ENCODE peak calls at places on chromosomes 1 and 21, in eight cellular contexts. Y is ovary, L is pancreas, O is dorsolateral prefrontal cortex, W is IMR-90, D is endodermal cell, Z is tibial nerve, X is heart left ventricle. U is an unnamed sample.

GRCh38 chr1:151703813-151704212 is 12.8 kb downstream of the CELF3 start:
- DNase-seq in Y (no peak), L (no peak), O (no peak), W (no peak), D (no peak), Z (no peak), X (no peak), U (no peak)

GRCh38 chr1:232493869-232494268 is 136.1 kb downstream of the SIPA1L2 start:
- DNase-seq in Y (no peak), L (no peak), O (no peak), W (no peak), D (no peak), Z (no peak), X (no peak), U (no peak)

GRCh38 chr1:239112092-239112491 is 274.3 kb upstream of the CHRM3 start:
- DNase-seq in Y (no peak), L (no peak), O (no peak), W (no peak), D (no peak), Z (no peak), X (no peak), U (no peak)

GRCh38 chr1:89198500-89199072 is at the start of gene GBP4:
- DNase-seq in Y (peak), L (peak), O (no peak), W (peak), D (peak), Z (peak), X (peak), U (peak)

GRCh38 chr1:30313176-30313575 is 410.2 kb downstream of the MATN1 start:
- DNase-seq in Y (no peak), L (no peak), O (no peak), W (no peak), D (no peak), Z (no peak), X (no peak), U (no peak)

GRCh38 chr1:24727490-24728214 is 17.6 kb upstream of the CLIC4 start:
- DNase-seq in Y (peak), L (no peak), O (no peak), W (peak), D (no peak), Z (no peak), X (peak), U (no peak)

GRCh38 chr1:66809736-66810326 is 8.8 kb upstream of the INSL5 start:
- DNase-seq in Y (no peak), L (no peak), O (no peak), W (peak), D (no peak), Z (no peak), X (no peak), U (no peak)

GRCh38 chr1:69506310-69506709 is 61.4 kb upstream of the LRRC7 start:
- DNase-seq in Y (no peak), L (no peak), O (no peak), W (no peak), D (no peak), Z (no peak), X (no peak), U (no peak)

GRCh38 chr1:173866462-173866861 is 1.3 kb downstream of the GAS5 start:
- DNase-seq in Y (no peak), L (no peak), O (no peak), W (no peak), D (no peak), Z (no peak), X (no peak), U (no peak)

GRCh38 chr1:96400074-96400473 is 321.5 kb upstream of the PTBP2 start:
- DNase-seq in Y (no peak), L (no peak), O (no peak), W (no peak), D (no peak), Z (no peak), X (no peak), U (no peak)

GRCh38 chr1:17091252-17091651 is 28.0 kb downstream of the PADI2 start:
- DNase-seq in Y (peak), L (no peak), O (no peak), W (no peak), D (no peak), Z (no peak), X (no peak), U (no peak)

GRCh38 chr1:930633-931138 is 7.0 kb downstream of the SAMD11 start:
- DNase-seq in Y (no peak), L (no peak), O (no peak), W (no peak), D (no peak), Z (no peak), X (no peak), U (no peak)

GRCh38 chr1:50705699-50706098 is 254.4 kb downstream of the FAF1 start:
- DNase-seq in Y (no peak), L (no peak), O (no peak), W (no peak), D (no peak), Z (no peak), X (no peak), U (no peak)

GRCh38 chr1:6727535-6727934 is 25.9 kb upstream of the DNAJC11 start:
- DNase-seq in Y (no peak), L (peak), O (no peak), W (peak), D (peak), Z (peak), X (no peak), U (peak)

GRCh38 chr1:32351859-32352745 is 10.2 kb downstream of the FAM229A start:
- DNase-seq in Y (peak), L (no peak), O (peak), W (peak), D (no peak), Z (peak), X (peak), U (no peak)

GRCh38 chr1:204027446-204027845 is 45.5 kb upstream of the SOX13 start:
- DNase-seq in Y (no peak), L (no peak), O (no peak), W (no peak), D (no peak), Z (no peak), X (no peak), U (no peak)

GRCh38 chr1:11650331-11650991 is 3.8 kb downstream of the FBXO2 start:
- DNase-seq in Y (peak), L (peak), O (peak), W (peak), D (peak), Z (peak), X (peak), U (peak)

GRCh38 chr1:173190101-173190895 is 16.8 kb downstream of the TNFSF4 start:
- DNase-seq in Y (peak), L (peak), O (no peak), W (peak), D (no peak), Z (peak), X (peak), U (no peak)

GRCh38 chr1:245184791-245185190 is 30.0 kb downstream of the KIF26B start:
- DNase-seq in Y (no peak), L (no peak), O (no peak), W (no peak), D (no peak), Z (no peak), X (no peak), U (no peak)

GRCh38 chr1:219582310-219582709 is 30.6 kb downstream of the ZC3H11B start:
- DNase-seq in Y (no peak), L (no peak), O (no peak), W (peak), D (no peak), Z (no peak), X (no peak), U (no peak)

GRCh38 chr1:36847761-36848160 is 186.6 kb downstream of the GRIK3 start:
- DNase-seq in Y (no peak), L (no peak), O (no peak), W (no peak), D (peak), Z (no peak), X (no peak), U (no peak)

GRCh38 chr1:110756506-110756905 is 81.8 kb upstream of the KCNA3 start:
- DNase-seq in Y (no peak), L (no peak), O (peak), W (no peak), D (no peak), Z (no peak), X (peak), U (no peak)

GRCh38 chr1:158084336-158084735 is 90.9 kb downstream of the KIRREL1 start:
- DNase-seq in Y (no peak), L (no peak), O (no peak), W (no peak), D (no peak), Z (no peak), X (no peak), U (no peak)

GRCh38 chr1:3780901-3781300 is 8.4 kb downstream of the SMIM1 start:
- DNase-seq in Y (no peak), L (no peak), O (no peak), W (no peak), D (peak), Z (no peak), X (no peak), U (no peak)

GRCh38 chr21:33962290-33962689 is 46.7 kb upstream of the ATP5PO start:
- DNase-seq in Y (no peak), L (no peak), O (no peak), W (no peak), D (no peak), Z (no peak), X (no peak), U (no peak)

GRCh38 chr1:27113861-27114260 is 41.1 kb downstream of the SLC9A1 start:
- DNase-seq in Y (no peak), L (no peak), O (no peak), W (no peak), D (no peak), Z (no peak), X (no peak), U (no peak)

GRCh38 chr1:27114522-27114921 is 40.4 kb downstream of the SLC9A1 start:
- DNase-seq in Y (no peak), L (no peak), O (no peak), W (no peak), D (no peak), Z (no peak), X (no peak), U (no peak)

GRCh38 chr1:27109103-27109822 is 45.7 kb downstream of the SLC9A1 start:
- DNase-seq in Y (no peak), L (no peak), O (no peak), W (no peak), D (peak), Z (no peak), X (no peak), U (no peak)

GRCh38 chr1:27108588-27108987 is 46.3 kb downstream of the SLC9A1 start:
- DNase-seq in Y (no peak), L (no peak), O (no peak), W (no peak), D (no peak), Z (no peak), X (no peak), U (no peak)

DNA sequence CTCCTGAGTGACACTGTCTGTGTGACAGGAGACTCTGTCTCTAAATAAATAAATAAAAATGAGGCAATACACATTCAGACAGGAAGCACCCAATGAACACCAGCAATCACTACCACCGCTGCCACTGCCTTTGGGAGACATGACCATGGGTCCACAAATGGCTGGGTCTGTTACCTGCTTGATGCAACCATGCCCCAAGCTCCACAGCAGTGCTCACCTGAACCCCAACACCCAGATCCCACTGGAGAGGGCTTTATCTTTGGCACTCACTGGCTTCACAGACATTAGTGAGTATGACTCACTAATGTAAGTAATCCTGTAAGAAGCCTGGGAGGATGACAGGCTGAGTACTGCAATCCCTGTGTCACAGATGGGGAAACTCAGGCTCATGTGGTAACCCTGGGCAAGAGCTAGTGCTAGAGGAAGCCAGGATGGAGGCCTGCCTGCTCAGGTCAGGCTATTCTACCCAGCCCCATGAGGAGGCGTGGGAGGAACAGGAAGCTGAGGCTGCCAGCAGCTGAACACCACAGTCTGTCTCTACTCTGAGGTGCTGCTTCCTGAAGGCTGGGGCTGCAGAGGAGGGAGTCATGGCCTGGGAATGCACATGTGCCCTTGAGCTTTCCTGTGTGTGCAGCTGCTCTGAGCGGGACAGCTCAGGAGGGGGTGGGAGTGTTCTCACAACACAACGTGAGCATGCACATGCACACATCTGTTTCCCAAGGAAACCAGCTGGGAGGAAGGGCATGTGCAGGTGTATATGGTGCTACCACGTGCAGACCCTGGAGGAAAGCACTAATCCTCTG is 43.0 kb downstream of the SLC9A1 start:
- DNase-seq in Y (peak), L (no peak), O (no peak), W (peak), D (no peak), Z (peak), X (peak), U (peak)
- TF ChIP-seq CTCF in Y (no peak), L (no peak), O (peak), W (peak), D (no peak), Z (no peak), X (peak), U (peak)

DNA sequence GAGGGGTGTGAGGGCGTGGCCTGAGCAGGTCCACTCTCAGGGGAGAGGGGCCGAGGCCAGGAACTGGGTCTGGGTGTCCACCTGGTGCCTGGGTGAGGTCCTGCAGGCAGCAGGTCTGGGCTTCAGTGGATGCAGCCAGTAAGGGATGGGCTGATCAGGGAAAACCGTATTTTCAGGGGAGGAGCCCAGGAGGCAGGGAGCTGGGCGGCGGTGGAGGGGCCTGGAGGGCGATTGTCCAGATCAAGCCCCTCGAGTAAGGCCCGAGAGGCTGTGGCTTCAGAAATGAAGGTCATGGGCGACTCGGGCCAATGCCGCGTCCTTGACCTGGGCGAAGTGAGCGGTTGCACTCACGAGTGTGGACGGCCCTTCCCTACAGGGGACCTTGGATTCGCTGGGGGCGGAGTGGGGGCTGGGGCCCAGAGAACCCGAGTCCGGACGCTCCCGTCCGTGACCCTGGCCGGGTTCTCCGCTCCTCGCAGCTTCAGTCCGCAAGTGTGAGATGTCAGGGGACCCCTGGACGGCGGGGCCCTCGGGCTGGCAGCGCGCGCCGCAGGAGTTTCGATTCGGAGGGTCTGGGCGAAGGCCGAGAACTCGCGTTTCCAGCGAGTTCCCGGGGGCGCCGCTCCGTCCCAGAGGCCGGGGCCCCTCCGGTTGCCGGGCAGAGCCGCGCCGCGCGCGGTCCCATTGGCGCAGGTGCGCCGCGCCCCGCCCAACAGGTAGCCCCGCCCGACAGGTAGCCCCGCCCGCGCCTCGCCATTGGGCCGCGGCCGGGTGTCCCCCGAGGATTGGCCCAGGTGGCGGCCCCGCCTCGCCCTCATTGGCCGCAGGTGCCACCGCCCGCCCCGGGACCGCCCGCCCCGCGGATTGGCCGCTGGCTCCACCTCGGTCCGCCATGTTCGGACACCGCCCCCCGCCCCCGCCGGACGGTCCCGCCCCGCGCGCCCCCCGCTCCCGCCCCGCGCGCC is at the start of gene PRKCZ:
- DNase-seq in Y (peak), L (peak), O (no peak), W (no peak), D (peak), Z (no peak), X (peak), U (peak)
- H3K27ac ChIP-seq in Y (no peak), L (peak), O (no peak), W (no peak), D (no peak), Z (no peak), X (no peak), U (peak)

DNA sequence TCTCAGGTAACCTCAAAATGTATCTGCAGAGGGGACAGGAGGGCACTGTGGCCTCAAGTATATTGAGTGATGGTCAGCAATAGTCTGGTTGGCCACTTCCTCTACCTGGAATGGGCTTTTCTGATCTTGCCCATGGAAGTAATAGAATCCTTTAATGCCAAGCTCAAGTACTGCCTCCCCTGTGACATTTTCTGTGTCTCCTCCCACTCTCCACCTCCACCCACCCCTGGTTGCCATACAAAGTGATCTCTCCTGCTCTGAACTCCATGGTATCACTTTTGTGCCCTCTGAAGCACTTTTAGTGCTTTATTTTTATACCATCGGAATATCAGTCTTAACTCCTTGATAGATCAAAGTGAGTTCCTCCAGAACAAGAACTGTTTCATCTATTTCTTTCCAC is 9.2 kb upstream of the NOS1AP start:
- DNase-seq in Y (no peak), L (no peak), O (no peak), W (no peak), D (no peak), Z (no peak), X (no peak), U (no peak)
- H3K4me3 ChIP-seq in Y (no peak), L (no peak), O (no peak), W (no peak), D (no peak), Z (no peak), X (no peak), U (no peak)

GRCh38 chr21:43943512-43944110 is 68.5 kb upstream of the TRAPPC10 start:
- DNase-seq in Y (no peak), L (no peak), O (no peak), W (no peak), D (no peak), Z (no peak), X (no peak), U (no peak)

GRCh38 chr21:43942201-43942600 is 69.9 kb upstream of the TRAPPC10 start:
- DNase-seq in Y (no peak), L (peak), O (no peak), W (no peak), D (no peak), Z (no peak), X (no peak), U (no peak)

GRCh38 chr21:43944757-43945156 is 67.4 kb upstream of the TRAPPC10 start:
- DNase-seq in Y (no peak), L (no peak), O (no peak), W (no peak), D (no peak), Z (no peak), X (no peak), U (no peak)

GRCh38 chr21:43942621-43943020 is 69.5 kb upstream of the TRAPPC10 start:
- DNase-seq in Y (no peak), L (no peak), O (no peak), W (no peak), D (no peak), Z (no peak), X (no peak), U (no peak)

GRCh38 chr21:43944181-43944633 is 67.9 kb upstream of the TRAPPC10 start:
- DNase-seq in Y (no peak), L (no peak), O (no peak), W (no peak), D (no peak), Z (no peak), X (no peak), U (no peak)
- TF ChIP-seq CTCF in Y (no peak), L (no peak), O (no peak), W (no peak), D (no peak), Z (no peak), X (no peak), U (no peak)

DNA sequence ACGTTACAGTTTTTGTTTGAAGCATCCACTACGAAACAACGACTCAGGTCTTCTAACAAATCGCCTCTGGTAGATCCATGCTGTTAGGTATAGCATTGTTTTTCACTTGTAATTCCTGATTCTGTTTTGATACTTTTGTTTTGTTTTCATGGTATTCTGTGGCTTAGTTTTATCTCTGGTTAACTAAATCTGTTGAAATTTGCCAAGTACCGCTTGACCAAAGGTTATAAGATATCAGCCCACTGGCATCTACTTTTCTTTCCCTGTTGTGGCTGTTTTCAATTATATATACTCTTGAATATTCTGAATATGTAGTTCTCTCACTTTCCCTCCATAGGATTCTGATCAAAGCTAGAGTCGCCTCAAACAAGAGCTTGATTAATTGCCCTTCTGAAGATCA is 274.8 kb upstream of the C1orf105 start:
- DNase-seq in Y (no peak), L (no peak), O (no peak), W (no peak), D (no peak), Z (no peak), X (no peak), U (no peak)
- H3K27ac ChIP-seq in Y (peak), L (peak), O (no peak), W (peak), D (peak), Z (peak), X (peak), U (no peak)

DNA sequence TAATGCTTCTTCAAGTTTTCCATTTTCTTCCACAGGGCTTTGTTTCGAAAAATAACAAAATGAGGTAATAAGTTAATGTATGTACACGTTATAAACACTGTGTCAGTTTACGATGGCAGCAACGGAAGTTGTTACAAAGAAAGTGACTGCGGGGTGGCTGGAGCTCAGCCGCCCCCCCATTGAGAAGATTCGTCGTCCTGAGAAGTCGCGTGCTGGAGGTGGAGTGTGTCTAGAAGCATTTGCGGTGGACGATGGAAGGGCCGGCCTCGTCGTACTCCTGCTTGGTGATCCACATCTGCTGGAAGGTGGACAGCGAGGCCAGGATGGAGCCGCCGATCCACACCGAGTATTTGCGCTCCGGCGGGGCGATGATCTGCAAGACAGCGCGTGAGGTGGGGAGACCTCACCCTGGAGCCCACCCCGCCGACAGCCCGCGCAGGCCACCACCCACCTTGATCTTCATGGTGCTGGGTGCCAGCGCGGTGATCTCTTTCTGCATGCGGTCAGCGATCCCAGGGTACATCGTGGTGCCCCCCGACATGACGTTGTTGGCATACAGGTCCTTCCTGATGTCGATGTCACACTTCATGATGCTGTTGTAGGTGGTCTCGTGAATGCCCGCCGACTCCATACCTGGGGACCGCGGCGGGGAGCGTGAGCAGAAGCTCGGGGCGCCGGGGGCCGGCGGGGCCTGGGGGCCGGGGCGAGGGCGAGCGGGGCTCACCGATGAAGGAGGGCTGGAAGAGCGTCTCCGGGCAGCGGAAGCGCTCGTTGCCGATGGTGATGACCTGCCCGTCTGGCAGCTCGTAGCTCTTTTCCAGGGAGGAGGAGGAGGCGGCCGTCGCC is 2.4 kb downstream of the ACTA1 start:
- DNase-seq in Y (no peak), L (no peak), O (no peak), W (no peak), D (peak), Z (no peak), X (no peak), U (no peak)
- H3K4me3 ChIP-seq in Y (no peak), L (peak), O (peak), W (no peak), D (no peak), Z (no peak), X (peak), U (peak)

U was measured in CD8-positive, alpha-beta T cell.